ENCODE peak calls at places on chromosome 15, in ten cellular contexts. B is cardiac fibroblast, V is germinal center, J is Karpas-422, O is AG09309, Q is caudate nucleus, H is NCI-H1048, F is NCI-H1436, Y is cortex of kidney, C is AG08395. L is an unnamed sample.

GRCh38 chr15:72176743-72177142 is 20.8 kb downstream of the GRAMD2A start:
- DNase-seq in B (no peak), V (no peak), J (no peak), O (no peak), Q (no peak), H (no peak), F (no peak), Y (no peak), C (no peak), L (no peak)

GRCh38 chr15:31461911-31462480 is 135.4 kb downstream of the KLF13 start:
- DNase-seq in B (no peak), V (no peak), J (no peak), O (no peak), Q (no peak), H (no peak), F (no peak), Y (no peak), C (no peak), L (no peak)

GRCh38 chr15:50463423-50464358 is 39.5 kb downstream of the USP8 start:
- DNase-seq in B (peak), V (no peak), J (no peak), O (no peak), Q (no peak), H (no peak), F (no peak), Y (no peak), C (peak), L (no peak)

GRCh38 chr15:47027322-47027946 is 689.9 kb upstream of the SEMA6D start:
- DNase-seq in B (no peak), V (no peak), J (no peak), O (no peak), Q (no peak), H (no peak), F (peak), Y (no peak), C (no peak), L (no peak)

GRCh38 chr15:28977377-28978010 is 91.7 kb downstream of the APBA2 start:
- DNase-seq in B (peak), V (no peak), J (no peak), O (peak), Q (peak), H (no peak), F (no peak), Y (no peak), C (peak), L (no peak)

GRCh38 chr15:23497710-23498111 is 50.7 kb upstream of the GOLGA6L2 start:
- DNase-seq in B (no peak), V (no peak), J (peak), O (no peak), Q (no peak), H (no peak), F (peak), Y (no peak), C (peak), L (no peak)

GRCh38 chr15:93179704-93180103 is 90.7 kb upstream of the RGMA start:
- DNase-seq in B (no peak), V (no peak), J (no peak), O (no peak), Q (no peak), H (no peak), F (no peak), Y (no peak), C (no peak), L (no peak)

GRCh38 chr15:69926011-69926410 is 171.7 kb downstream of the TLE3 start:
- DNase-seq in B (peak), V (no peak), J (no peak), O (no peak), Q (no peak), H (no peak), F (no peak), Y (no peak), C (peak), L (no peak)

GRCh38 chr15:23690450-23690852 is 3.3 kb upstream of the NDN start:
- DNase-seq in B (peak), V (no peak), J (no peak), O (peak), Q (peak), H (no peak), F (peak), Y (no peak), C (peak), L (no peak)

GRCh38 chr15:57003418-57003817 is 85.0 kb downstream of the TCF12 start:
- DNase-seq in B (peak), V (no peak), J (no peak), O (peak), Q (no peak), H (no peak), F (no peak), Y (no peak), C (peak), L (no peak)

GRCh38 chr15:41396111-41396510 is 6.2 kb downstream of the NDUFAF1 start:
- DNase-seq in B (no peak), V (peak), J (no peak), O (no peak), Q (no peak), H (no peak), F (no peak), Y (no peak), C (no peak), L (no peak)

GRCh38 chr15:59300618-59301139 is 72.0 kb downstream of the MYO1E start:
- DNase-seq in B (peak), V (no peak), J (no peak), O (no peak), Q (no peak), H (no peak), F (no peak), Y (no peak), C (no peak), L (no peak)

GRCh38 chr15:76994001-76994400 is 925 bp upstream of the PSTPIP1 start:
- DNase-seq in B (no peak), V (no peak), J (no peak), O (no peak), Q (no peak), H (no peak), F (no peak), Y (no peak), C (no peak), L (no peak)

GRCh38 chr15:56491110-56491722 is 26.3 kb upstream of the MNS1 start:
- DNase-seq in B (peak), V (peak), J (peak), O (peak), Q (peak), H (peak), F (peak), Y (no peak), C (peak), L (peak)

GRCh38 chr15:67024322-67024997 is 40.9 kb upstream of the SMAD3 start:
- DNase-seq in B (peak), V (no peak), J (no peak), O (peak), Q (peak), H (no peak), F (no peak), Y (no peak), C (peak), L (no peak)

GRCh38 chr15:29788433-29789034 is 33.7 kb downstream of the TJP1 start:
- DNase-seq in B (no peak), V (no peak), J (no peak), O (no peak), Q (no peak), H (no peak), F (no peak), Y (no peak), C (no peak), L (no peak)

GRCh38 chr15:47961401-47962090 is 159.2 kb upstream of the SLC24A5 start:
- DNase-seq in B (no peak), V (peak), J (no peak), O (no peak), Q (no peak), H (no peak), F (no peak), Y (no peak), C (no peak), L (no peak)

GRCh38 chr15:96243701-96244100 is 86.8 kb upstream of the NR2F2 start:
- DNase-seq in B (no peak), V (no peak), J (no peak), O (no peak), Q (no peak), H (no peak), F (no peak), Y (no peak), C (no peak), L (no peak)

GRCh38 chr15:61857169-61857829 is 202.9 kb downstream of the VPS13C start:
- DNase-seq in B (peak), V (peak), J (no peak), O (no peak), Q (no peak), H (no peak), F (no peak), Y (no peak), C (no peak), L (no peak)

GRCh38 chr15:90086868-90087268 is 15.4 kb downstream of the IDH2 start:
- DNase-seq in B (peak), V (peak), J (peak), O (no peak), Q (no peak), H (no peak), F (peak), Y (no peak), C (peak), L (peak)

GRCh38 chr15:93477188-93477587 is 388.2 kb upstream of the RGMA start:
- DNase-seq in B (no peak), V (no peak), J (no peak), O (no peak), Q (no peak), H (no peak), F (no peak), Y (no peak), C (no peak), L (no peak)

GRCh38 chr15:41919954-41920538 is 26.2 kb upstream of the SPTBN5 start:
- DNase-seq in B (peak), V (no peak), J (no peak), O (no peak), Q (no peak), H (no peak), F (no peak), Y (no peak), C (no peak), L (no peak)

GRCh38 chr15:95840004-95840403 is 490.5 kb upstream of the NR2F2 start:
- DNase-seq in B (peak), V (no peak), J (no peak), O (peak), Q (no peak), H (no peak), F (no peak), Y (no peak), C (peak), L (no peak)

GRCh38 chr15:63373866-63374548 is 7.6 kb downstream of the CA12 start:
- DNase-seq in B (no peak), V (no peak), J (no peak), O (no peak), Q (no peak), H (no peak), F (no peak), Y (no peak), C (no peak), L (no peak)

GRCh38 chr15:39922450-39923092 is 2.5 kb upstream of the GPR176 start:
- DNase-seq in B (no peak), V (no peak), J (no peak), O (no peak), Q (no peak), H (no peak), F (no peak), Y (no peak), C (no peak), L (no peak)

GRCh38 chr15:71476823-71477222 is 333.5 kb upstream of the NR2E3 start:
- DNase-seq in B (no peak), V (peak), J (peak), O (no peak), Q (no peak), H (no peak), F (no peak), Y (no peak), C (no peak), L (no peak)

GRCh38 chr15:52463638-52464037 is 65.0 kb downstream of the MYO5A start:
- DNase-seq in B (no peak), V (no peak), J (peak), O (no peak), Q (no peak), H (no peak), F (no peak), Y (no peak), C (no peak), L (no peak)

GRCh38 chr15:74369084-74369745 is 1.8 kb upstream of the CYP11A1 start:
- DNase-seq in B (peak), V (no peak), J (no peak), O (no peak), Q (no peak), H (no peak), F (no peak), Y (no peak), C (no peak), L (no peak)

GRCh38 chr15:77415450-77416448 is 4.2 kb downstream of the PEAK1 start:
- DNase-seq in B (peak), V (no peak), J (no peak), O (peak), Q (no peak), H (no peak), F (no peak), Y (no peak), C (peak), L (no peak)

GRCh38 chr15:58840048-58840447 is 68.9 kb downstream of the MINDY2 start:
- DNase-seq in B (peak), V (no peak), J (no peak), O (peak), Q (no peak), H (no peak), F (no peak), Y (no peak), C (no peak), L (no peak)

GRCh38 chr15:49137861-49138260 is 17.5 kb downstream of the COPS2 start:
- DNase-seq in B (no peak), V (no peak), J (no peak), O (peak), Q (no peak), H (no peak), F (no peak), Y (no peak), C (peak), L (no peak)

GRCh38 chr15:70690491-70691281 is 72.7 kb downstream of the UACA start:
- DNase-seq in B (no peak), V (no peak), J (peak), O (no peak), Q (no peak), H (no peak), F (no peak), Y (no peak), C (no peak), L (no peak)

GRCh38 chr15:25572201-25572600 is 133.4 kb upstream of the UBE3A start:
- DNase-seq in B (peak), V (no peak), J (no peak), O (no peak), Q (no peak), H (no peak), F (no peak), Y (no peak), C (no peak), L (no peak)

GRCh38 chr15:40242216-40242599 is 3.3 kb downstream of the PAK6 start:
- DNase-seq in B (no peak), V (no peak), J (no peak), O (no peak), Q (no peak), H (no peak), F (no peak), Y (no peak), C (no peak), L (no peak)

GRCh38 chr15:63522143-63522531 is 17.7 kb downstream of the USP3 start:
- DNase-seq in B (no peak), V (no peak), J (no peak), O (no peak), Q (no peak), H (no peak), F (no peak), Y (no peak), C (no peak), L (no peak)

GRCh38 chr15:78208341-78208844 is 26.0 kb downstream of the ACSBG1 start:
- DNase-seq in B (no peak), V (no peak), J (no peak), O (no peak), Q (no peak), H (no peak), F (no peak), Y (no peak), C (no peak), L (no peak)

GRCh38 chr15:90419738-90420487 is 31.9 kb downstream of the IQGAP1 start:
- DNase-seq in B (peak), V (no peak), J (no peak), O (peak), Q (no peak), H (no peak), F (no peak), Y (no peak), C (peak), L (no peak)